ENCODE peak calls at places on chromosomes 1 and 21, in five cellular contexts. P is endothelial cell of umbilical vein, M is mucosa of gallbladder, I is glomerular endothelial cell, R is epithelial cell of esophagus. W is an unnamed sample.

GRCh38 chr1:179151908-179152682 is 70.2 kb downstream of the TOR3A start:
- DNase-seq in P (no peak), M (no peak), I (no peak), R (no peak), W (no peak)

GRCh38 chr1:162899422-162900168 is 38.6 kb upstream of the CCDC190 start:
- DNase-seq in P (no peak), M (no peak), I (no peak), R (peak; percentile 36), W (no peak)

GRCh38 chr21:43345746-43346409 is 81.1 kb downstream of the SIK1 start:
- DNase-seq in P (peak; percentile 50), M (no peak), I (no peak), R (peak; percentile 88), W (no peak)

GRCh38 chr1:22321917-22322316 is 129.7 kb upstream of the ZBTB40 start:
- DNase-seq in P (no peak), M (no peak), I (no peak), R (no peak), W (no peak)

GRCh38 chr1:5351366-5351765 is 640.9 kb downstream of the NPHP4 start:
- DNase-seq in P (no peak), M (no peak), I (no peak), R (no peak), W (no peak)

GRCh38 chr1:171717080-171717479 is 24.8 kb downstream of the VAMP4 start:
- DNase-seq in P (peak; percentile 1), M (no peak), I (no peak), R (peak; percentile 27), W (no peak)

GRCh38 chr1:15577691-15578090 is 7.2 kb downstream of the AGMAT start:
- DNase-seq in P (no peak), M (no peak), I (no peak), R (no peak), W (no peak)

GRCh38 chr1:180241716-180242544 is 11.9 kb downstream of the LHX4 start:
- DNase-seq in P (no peak), M (no peak), I (no peak), R (peak; percentile 26), W (no peak)

GRCh38 chr1:93716974-93717373 is 35.3 kb upstream of the BCAR3 start:
- DNase-seq in P (no peak), M (no peak), I (no peak), R (peak; percentile 80), W (no peak)

GRCh38 chr1:110756506-110756905 is 81.8 kb upstream of the KCNA3 start:
- DNase-seq in P (no peak), M (no peak), I (no peak), R (no peak), W (no peak)

GRCh38 chr1:14972107-14972506 is 181.4 kb upstream of the TMEM51 start:
- DNase-seq in P (no peak), M (no peak), I (no peak), R (no peak), W (no peak)

GRCh38 chr1:32759997-32760623 is 57.0 kb downstream of the YARS1 start:
- DNase-seq in P (no peak), M (peak; percentile 94), I (no peak), R (peak; percentile 99), W (no peak)

GRCh38 chr21:33374080-33374873 is 28.9 kb upstream of the IFNGR2 start:
- DNase-seq in P (peak; percentile 84), M (peak; percentile 56), I (no peak), R (peak; percentile 66), W (no peak)

GRCh38 chr1:172608098-172608601 is 50.8 kb upstream of the FASLG start:
- DNase-seq in P (no peak), M (no peak), I (no peak), R (no peak), W (no peak)

W was measured in pulmonary artery endothelial cell.